ENCODE peak calls at places on chromosomes 2 and 18, in eight cellular contexts. L is IMR-90, V is kidney, Z is testis, Q is Peyer's patch, N is GM23248, X is psoas muscle, W is tibial nerve. C is an unnamed sample.

GRCh38 chr18:75810481-75810880 is 383.0 kb upstream of the SMIM21 start:
- DNase-seq in W (no peak), N (no peak), L (no peak), Z (no peak), X (no peak), V (no peak), Q (no peak), C (no peak)

GRCh38 chr2:65382776-65383357 is 49.5 kb downstream of the SPRED2 start:
- DNase-seq in X (peak; percentile 83), L (peak; percentile 98), Q (peak; percentile 87), W (peak; percentile 65), N (peak; percentile 97), Z (peak; percentile 78), V (peak; percentile 95), C (peak; percentile 55)

GRCh38 chr2:195458936-195459335 is 198.1 kb upstream of the SLC39A10 start:
- DNase-seq in N (peak; percentile 32), V (no peak), L (peak; percentile 15), Q (no peak), X (no peak), Z (no peak), W (no peak), C (no peak)

GRCh38 chr18:48934708-48935432 is 15.9 kb downstream of the SMAD7 start:
- DNase-seq in W (peak; percentile 13), X (peak; percentile 83), Q (no peak), V (peak; percentile 87), Z (peak; percentile 47), N (peak; percentile 57), L (no peak), C (no peak)

GRCh38 chr18:67104700-67105284 is 411.7 kb downstream of the DSEL start:
- DNase-seq in V (no peak), X (peak; percentile 37), Z (peak; percentile 84), N (peak; percentile 84), W (peak; percentile 79), L (peak; percentile 66), Q (no peak), C (peak; percentile 65)

GRCh38 chr18:73891572-73892421 is 255.8 kb downstream of the FBXO15 start:
- DNase-seq in N (peak; percentile 8), Q (no peak), W (no peak), Z (no peak), L (no peak), X (no peak), V (no peak), C (no peak)

GRCh38 chr2:161177969-161178368 is 17.7 kb downstream of the TANK start:
- DNase-seq in W (no peak), V (no peak), N (no peak), L (no peak), X (no peak), Q (no peak), Z (no peak), C (no peak)

GRCh38 chr2:223464071-223464470 is 138.1 kb downstream of the SCG2 start:
- DNase-seq in Z (no peak), Q (no peak), W (no peak), L (peak; percentile 24), X (no peak), N (peak; percentile 30), V (no peak), C (no peak)

GRCh38 chr2:115214050-115214449 is 771.6 kb downstream of the DPP10 start:
- DNase-seq in V (no peak), X (no peak), L (no peak), W (no peak), N (no peak), Z (no peak), Q (no peak), C (no peak)

GRCh38 chr2:9765611-9766531 is 77.4 kb upstream of the TAF1B start:
- DNase-seq in V (no peak), W (no peak), Z (no peak), N (peak; percentile 40), L (no peak), Q (peak; percentile 64), X (no peak), C (no peak)

GRCh38 chr2:163417596-163418337 is 318.0 kb downstream of the FIGN start:
- DNase-seq in V (no peak), Q (no peak), W (no peak), X (no peak), N (no peak), L (no peak), Z (no peak), C (no peak)

GRCh38 chr2:8679827-8680731 is 1.8 kb upstream of the ID2 start:
- DNase-seq in X (no peak), L (peak; percentile 43), Z (peak; percentile 52), N (peak; percentile 79), W (peak; percentile 31), Q (peak; percentile 86), V (peak; percentile 95), C (peak; percentile 53)

GRCh38 chr2:69147841-69148533 is 135.0 kb downstream of the ANTXR1 start:
- DNase-seq in V (no peak), N (no peak), X (no peak), W (no peak), Z (no peak), Q (no peak), L (no peak), C (no peak)

GRCh38 chr2:191051825-191052778 is 38.1 kb upstream of the STAT1 start:
- DNase-seq in Q (no peak), X (no peak), L (peak; percentile 74), V (no peak), W (peak; percentile 57), N (peak; percentile 80), Z (no peak), C (no peak)

DNA sequence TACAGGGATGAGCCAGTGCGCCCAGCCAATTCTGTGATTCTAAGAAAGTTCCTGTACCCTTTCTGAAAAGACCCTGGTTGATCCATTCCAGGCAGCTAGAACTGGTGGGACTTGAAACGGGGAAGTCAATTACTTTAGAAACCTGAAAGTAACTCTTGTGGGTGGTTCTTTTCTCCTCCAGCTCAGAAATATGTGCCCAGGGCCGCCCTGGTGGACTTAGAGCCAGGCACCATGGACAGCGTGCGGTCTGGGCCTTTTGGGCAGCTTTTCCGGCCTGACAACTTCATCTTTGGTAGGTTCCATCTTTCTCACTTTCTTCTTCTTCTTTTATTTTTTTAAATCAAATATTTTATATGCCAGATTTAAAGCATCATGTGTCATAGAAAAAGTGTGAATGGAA is 2.7 kb downstream of the TUBB6 start:
- DNase-seq in Q (no peak), V (no peak), Z (no peak), N (peak; percentile 55), W (no peak), L (no peak), X (no peak), C (no peak)
- H3K4me1 ChIP-seq in Q (peaks cover 6% of the 10 kb centered on the region), V (no peaks in the 10 kb centered on the region), Z (peaks cover 13% of the 10 kb centered on the region), N (peaks cover 65% of the 10 kb centered on the region), W (peaks cover 63% of the 10 kb centered on the region), L (peaks cover 18% of the 10 kb centered on the region), X (peaks cover 3% of the 10 kb centered on the region), C (no peaks in the 10 kb centered on the region)

DNA sequence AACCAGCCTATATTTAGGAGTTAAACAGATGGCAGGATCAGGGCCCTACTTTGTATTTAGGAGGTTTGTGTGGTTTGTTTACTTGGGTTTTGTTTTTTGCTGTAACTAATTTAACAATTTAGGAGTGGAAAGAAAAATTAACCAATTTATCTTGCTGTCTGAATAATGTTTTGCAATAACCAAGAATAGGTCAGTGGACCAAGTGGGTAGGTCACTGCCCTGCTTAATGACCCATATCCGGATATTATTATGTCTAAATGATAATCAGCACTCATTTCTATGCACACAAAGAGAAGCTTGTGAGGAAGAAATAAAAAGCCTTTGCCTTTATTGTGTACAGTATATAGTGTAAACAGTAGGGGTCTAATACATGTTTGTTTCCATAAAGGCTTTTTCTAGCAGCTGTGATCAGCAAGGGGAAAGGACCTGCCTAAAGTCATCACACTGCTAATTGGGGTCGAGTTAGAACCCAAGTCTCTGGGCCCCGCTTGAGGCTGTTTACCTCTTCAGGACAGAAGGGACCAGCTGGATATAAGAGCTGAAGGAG is 76.6 kb downstream of the TGOLN2 start:
- DNase-seq in X (no peak), L (no peak), W (no peak), N (no peak), Z (no peak), Q (no peak), V (no peak), C (no peak)
- H3K4me1 ChIP-seq in X (peaks cover 32% of the 10 kb centered on the region), L (peaks cover 26% of the 10 kb centered on the region), W (peaks cover 78% of the 10 kb centered on the region), N (peaks cover 35% of the 10 kb centered on the region), Z (peaks cover 27% of the 10 kb centered on the region), Q (no peaks in the 10 kb centered on the region), V (peaks cover 13% of the 10 kb centered on the region), C (peaks cover 4% of the 10 kb centered on the region)

GRCh38 chr2:47073641-47074040 is 81.5 kb downstream of the STPG4 start:
- DNase-seq in X (no peak), L (no peak), V (peak; percentile 67), Q (peak; percentile 71), W (no peak), N (no peak), Z (no peak), C (no peak)

GRCh38 chr2:47070920-47071824 is 83.9 kb downstream of the STPG4 start:
- DNase-seq in L (peak; percentile 91), X (peak; percentile 80), N (peak; percentile 89), Z (peak; percentile 68), W (peak; percentile 84), Q (no peak), V (peak; percentile 88), C (peak; percentile 69)

GRCh38 chr2:47072728-47073191 is 82.3 kb downstream of the STPG4 start:
- DNase-seq in Z (no peak), W (peak; percentile 40), L (no peak), V (peak; percentile 76), N (no peak), Q (no peak), X (peak; percentile 63), C (peak; percentile 61)

GRCh38 chr2:47073217-47073616 is 81.9 kb downstream of the STPG4 start:
- DNase-seq in Z (no peak), V (no peak), N (no peak), W (no peak), X (no peak), L (no peak), Q (no peak), C (no peak)

DNA sequence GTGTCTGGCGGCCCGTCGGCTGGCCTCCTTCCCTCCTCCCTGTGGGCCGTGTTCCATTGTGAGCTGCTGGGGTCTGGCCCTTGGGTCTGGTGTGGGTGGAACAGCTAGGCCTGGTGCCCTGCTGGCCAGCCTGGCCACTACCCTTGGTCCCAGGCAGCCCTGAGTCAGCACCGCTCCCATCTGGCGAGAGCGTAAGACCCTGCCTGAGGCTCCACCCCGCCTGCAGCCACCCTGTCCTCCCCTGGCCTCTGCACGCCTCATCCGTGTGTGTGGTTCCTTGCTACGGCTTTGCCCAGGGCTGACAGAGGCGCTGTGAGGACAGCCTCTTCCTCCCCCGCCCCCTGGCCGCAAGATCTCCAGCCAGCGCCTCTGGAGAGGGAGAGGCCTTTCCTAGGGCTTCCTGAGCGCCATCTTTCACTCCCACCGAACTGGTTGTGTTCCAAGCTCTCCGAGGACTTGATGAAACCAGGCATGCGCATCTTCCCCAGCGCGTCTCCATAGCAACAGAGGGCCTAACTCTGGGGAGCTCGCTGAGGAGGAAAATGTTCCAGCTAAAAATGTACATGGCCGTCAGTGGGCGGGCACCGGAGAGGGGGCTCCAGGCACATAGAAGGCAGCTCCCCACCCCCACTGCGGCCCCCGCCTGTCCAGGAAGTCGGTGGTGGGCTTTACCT is 83.0 kb downstream of the STPG4 start:
- DNase-seq in V (peak; percentile 96), W (peak; percentile 88), L (peak; percentile 70), N (peak; percentile 99), Q (no peak), X (peak; percentile 88), Z (peak; percentile 86), C (peak; percentile 96)
- H3K4me1 ChIP-seq in V (peaks cover 36% of the 10 kb centered on the region), W (peaks cover 100% of the 10 kb centered on the region), L (peaks cover 53% of the 10 kb centered on the region), N (peaks cover 64% of the 10 kb centered on the region), Q (peaks cover 40% of the 10 kb centered on the region), X (peaks cover 64% of the 10 kb centered on the region), Z (peaks cover 64% of the 10 kb centered on the region), C (peaks cover 45% of the 10 kb centered on the region)

DNA sequence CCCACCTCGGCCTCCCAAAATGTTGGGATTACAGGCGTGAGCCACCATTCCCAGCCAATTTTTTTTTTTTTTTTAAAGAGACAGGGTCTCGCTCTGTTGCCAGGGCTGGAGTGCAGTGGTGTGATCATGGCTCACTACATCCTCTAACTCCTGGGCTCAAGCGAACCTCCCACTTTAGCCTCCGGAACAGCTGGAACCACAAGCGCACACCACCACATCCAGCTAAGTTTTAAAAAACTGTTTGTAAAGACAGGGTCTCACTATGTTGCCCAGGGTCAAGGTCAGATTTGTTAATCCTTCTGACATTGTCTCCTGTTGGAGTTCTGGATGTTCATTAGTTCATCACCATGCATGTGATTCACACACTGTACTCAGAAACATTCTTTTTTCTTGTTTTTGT is 149.9 kb downstream of the TGIF1 start:
- DNase-seq in V (no peak), X (no peak), W (no peak), L (no peak), N (no peak), Z (no peak), Q (no peak), C (no peak)
- H3K4me1 ChIP-seq in V (peaks cover 41% of the 10 kb centered on the region), X (peaks cover 45% of the 10 kb centered on the region), W (peaks cover 63% of the 10 kb centered on the region), L (peaks cover 22% of the 10 kb centered on the region), N (peaks cover 47% of the 10 kb centered on the region), Z (peaks cover 62% of the 10 kb centered on the region), Q (peaks cover 38% of the 10 kb centered on the region), C (no peaks in the 10 kb centered on the region)